ENCODE peak calls at places on chromosomes 11 and 22, in nine cellular contexts. D, S, R, B, H, K, I, J and Z are unnamed samples.

GRCh38 chr22:45578524-45579147 is 76.0 kb downstream of the FBLN1 start:
- DNase-seq in D (no peak), S (no peak), R (no peak), B (no peak), H (no peak), K (no peak), I (no peak), J (no peak), Z (no peak)

GRCh38 chr11:24234822-24235508 is 261.9 kb upstream of the LUZP2 start:
- DNase-seq in D (peak; percentile 66), S (no peak), R (peak; percentile 2), B (peak; percentile 66), H (no peak), K (no peak), I (peak; percentile 65), J (peak; percentile 25), Z (no peak)

GRCh38 chr22:39664485-39665200 is 94.1 kb downstream of the CACNA1I start:
- DNase-seq in D (no peak), S (no peak), R (no peak), B (no peak), H (no peak), K (no peak), I (no peak), J (no peak), Z (no peak)

GRCh38 chr22:22460635-22461034 is 47.9 kb downstream of the ZNF280B start:
- DNase-seq in D (no peak), S (no peak), R (peak; percentile 1), B (no peak), H (no peak), K (peak; percentile 23), I (no peak), J (peak; percentile 4), Z (no peak)

GRCh38 chr11:58530236-58530635 is 22.3 kb upstream of the OR5B21 start:
- DNase-seq in D (no peak), S (peak; percentile 76), R (no peak), B (no peak), H (no peak), K (no peak), I (no peak), J (no peak), Z (no peak)

GRCh38 chr22:32720924-32721323 is 80.6 kb upstream of the TIMP3 start:
- DNase-seq in D (peak; percentile 39), S (no peak), R (peak; percentile 83), B (no peak), H (no peak), K (no peak), I (no peak), J (no peak), Z (no peak)

GRCh38 chr11:32231909-32232493 is 141.1 kb downstream of the RCN1 start:
- DNase-seq in D (peak; percentile 29), S (no peak), R (no peak), B (no peak), H (no peak), K (peak; percentile 21), I (peak; percentile 27), J (peak; percentile 17), Z (no peak)

GRCh38 chr11:11659567-11660341 is 37.9 kb upstream of the GALNT18 start:
- DNase-seq in D (no peak), S (no peak), R (no peak), B (no peak), H (no peak), K (no peak), I (no peak), J (peak; percentile 10), Z (no peak)

GRCh38 chr11:62122076-62122475 is 1.7 kb upstream of the INCENP start:
- DNase-seq in D (peak; percentile 32), S (no peak), R (no peak), B (no peak), H (no peak), K (no peak), I (no peak), J (no peak), Z (no peak)

GRCh38 chr22:27327981-27328721 is 473.4 kb downstream of the MN1 start:
- DNase-seq in D (no peak), S (no peak), R (no peak), B (no peak), H (no peak), K (no peak), I (no peak), J (no peak), Z (no peak)

GRCh38 chr22:36625102-36625501 is 78.5 kb downstream of the CACNG2 start:
- DNase-seq in D (no peak), S (no peak), R (no peak), B (no peak), H (no peak), K (no peak), I (no peak), J (no peak), Z (no peak)

GRCh38 chr22:27913162-27913741 is 5.8 kb downstream of the PITPNB start:
- DNase-seq in D (peak; percentile 81), S (no peak), R (no peak), B (no peak), H (no peak), K (peak; percentile 16), I (peak; percentile 44), J (no peak), Z (no peak)

GRCh38 chr22:22983816-22984215 is 86.5 kb upstream of the GNAZ start:
- DNase-seq in D (no peak), S (no peak), R (no peak), B (no peak), H (no peak), K (no peak), I (no peak), J (no peak), Z (no peak)

GRCh38 chr22:45185718-45186511 is 22.2 kb downstream of the NUP50 start:
- DNase-seq in D (no peak), S (no peak), R (no peak), B (no peak), H (no peak), K (no peak), I (no peak), J (no peak), Z (no peak)

GRCh38 chr11:12526789-12527188 is 147.4 kb upstream of the TEAD1 start:
- DNase-seq in D (peak; percentile 66), S (no peak), R (peak; percentile 45), B (no peak), H (no peak), K (peak; percentile 52), I (peak; percentile 13), J (peak; percentile 47), Z (no peak)

GRCh38 chr11:117020873-117021564 is 77.2 kb downstream of the SIK3 start:
- DNase-seq in D (no peak), S (no peak), R (no peak), B (no peak), H (no peak), K (no peak), I (no peak), J (no peak), Z (no peak)

GRCh38 chr11:100637706-100638105 is 49.4 kb upstream of the ARHGAP42 start:
- DNase-seq in D (no peak), S (no peak), R (no peak), B (no peak), H (no peak), K (no peak), I (no peak), J (no peak), Z (no peak)

GRCh38 chr11:119342362-119343130 is 1.9 kb upstream of the C1QTNF5 start:
- DNase-seq in D (no peak), S (no peak), R (no peak), B (no peak), H (no peak), K (no peak), I (no peak), J (no peak), Z (no peak)

GRCh38 chr22:49960967-49961600 is 512 bp downstream of the PIM3 start:
- DNase-seq in D (peak; percentile 45), S (peak; percentile 38), R (no peak), B (peak; percentile 44), H (no peak), K (peak; percentile 61), I (peak; percentile 56), J (no peak), Z (no peak)

GRCh38 chr11:126824035-126824607 is 176.4 kb downstream of the KIRREL3 start:
- DNase-seq in D (no peak), S (no peak), R (no peak), B (no peak), H (no peak), K (no peak), I (no peak), J (no peak), Z (no peak)

GRCh38 chr22:42780070-42780540 is 59.4 kb upstream of the A4GALT start:
- DNase-seq in D (peak; percentile 94), S (peak; percentile 56), R (peak; percentile 95), B (peak; percentile 51), H (peak; percentile 6), K (peak; percentile 95), I (peak; percentile 71), J (peak; percentile 40), Z (peak; percentile 55)

GRCh38 chr11:66936326-66936725 is 21.9 kb downstream of the PC start:
- DNase-seq in D (peak; percentile 73), S (no peak), R (peak; percentile 91), B (no peak), H (no peak), K (no peak), I (no peak), J (no peak), Z (no peak)

GRCh38 chr11:33402066-33402465 is 144.9 kb downstream of the HIPK3 start:
- DNase-seq in D (no peak), S (no peak), R (no peak), B (no peak), H (no peak), K (no peak), I (no peak), J (no peak), Z (no peak)

GRCh38 chr22:48369789-48370507 is 1457.7 kb downstream of the BRD1 start:
- DNase-seq in D (no peak), S (no peak), R (no peak), B (peak; percentile 21), H (no peak), K (no peak), I (no peak), J (no peak), Z (no peak)

GRCh38 chr22:28243539-28243938 is 324.5 kb upstream of the PITPNB start:
- DNase-seq in D (peak; percentile 64), S (no peak), R (no peak), B (no peak), H (no peak), K (no peak), I (no peak), J (no peak), Z (no peak)

GRCh38 chr22:47320560-47320959 is 558.1 kb downstream of the TBC1D22A start:
- DNase-seq in D (no peak), S (no peak), R (no peak), B (no peak), H (no peak), K (no peak), I (no peak), J (no peak), Z (no peak)